ENCODE peak calls at places on chromosomes 2 and 18, in six cellular contexts. One of them, this sample, is unnamed.
A peak's percentile ranks its signal among the peaks of the same experiment; 100 is the strongest.

GRCh38 chr18:3248670-3249359 is 1.2 kb downstream of the MYL12A start:
- DNase-seq in GM12878: no peak
- DNase-seq in endothelial cell of umbilical vein: peak; percentile 56
- DNase-seq in transverse colon: peak; percentile 57
- DNase-seq in GM23338: no peak
- DNase-seq in spleen: no peak
- DNase-seq in this sample: peak; percentile 54

GRCh38 chr2:238916176-238916874 is 68.4 kb downstream of the TWIST2 start:
- DNase-seq in spleen: peak; percentile 0
- DNase-seq in endothelial cell of umbilical vein: no peak
- DNase-seq in GM12878: no peak
- DNase-seq in transverse colon: no peak
- DNase-seq in GM23338: no peak
- DNase-seq in this sample: peak; percentile 19

GRCh38 chr18:59951591-59951990 is 51.8 kb downstream of the PMAIP1 start:
- DNase-seq in transverse colon: no peak
- DNase-seq in endothelial cell of umbilical vein: no peak
- DNase-seq in spleen: no peak
- DNase-seq in GM23338: no peak
- DNase-seq in GM12878: no peak
- DNase-seq in this sample: no peak

GRCh38 chr2:111678651-111679050 is 205.3 kb downstream of the ANAPC1 start:
- DNase-seq in spleen: no peak
- DNase-seq in transverse colon: no peak
- DNase-seq in GM23338: no peak
- DNase-seq in GM12878: no peak
- DNase-seq in endothelial cell of umbilical vein: no peak
- DNase-seq in this sample: no peak

GRCh38 chr2:129436809-129437208 is 542.7 kb upstream of the RAB6C start:
- DNase-seq in spleen: no peak
- DNase-seq in GM12878: no peak
- DNase-seq in endothelial cell of umbilical vein: no peak
- DNase-seq in transverse colon: no peak
- DNase-seq in GM23338: no peak
- DNase-seq in this sample: no peak

GRCh38 chr2:168841445-168841844 is 39.0 kb downstream of the NOSTRIN start:
- DNase-seq in GM23338: no peak
- DNase-seq in endothelial cell of umbilical vein: no peak
- DNase-seq in transverse colon: no peak
- DNase-seq in spleen: no peak
- DNase-seq in GM12878: no peak
- DNase-seq in this sample: no peak

GRCh38 chr2:214566457-214566856 is 155.6 kb downstream of the VWC2L start:
- DNase-seq in GM23338: no peak
- DNase-seq in GM12878: no peak
- DNase-seq in transverse colon: no peak
- DNase-seq in endothelial cell of umbilical vein: no peak
- DNase-seq in spleen: no peak
- DNase-seq in this sample: no peak

GRCh38 chr18:60599267-60599666 is 226.7 kb upstream of the MC4R start:
- DNase-seq in spleen: no peak
- DNase-seq in GM12878: peak; percentile 19
- DNase-seq in endothelial cell of umbilical vein: no peak
- DNase-seq in GM23338: no peak
- DNase-seq in transverse colon: no peak
- DNase-seq in this sample: no peak

GRCh38 chr2:9830685-9831410 is 12.4 kb upstream of the TAF1B start:
- DNase-seq in endothelial cell of umbilical vein: no peak
- DNase-seq in GM12878: no peak
- DNase-seq in transverse colon: peak; percentile 46
- DNase-seq in spleen: no peak
- DNase-seq in GM23338: no peak
- DNase-seq in this sample: no peak

GRCh38 chr2:100615471-100615870 is 52.7 kb downstream of the PDCL3 start:
- DNase-seq in endothelial cell of umbilical vein: no peak
- DNase-seq in transverse colon: no peak
- DNase-seq in GM12878: no peak
- DNase-seq in spleen: no peak
- DNase-seq in GM23338: no peak
- DNase-seq in this sample: no peak

GRCh38 chr2:102498414-102498813 is 25.4 kb downstream of the SLC9A4 start:
- DNase-seq in transverse colon: no peak
- DNase-seq in GM23338: no peak
- DNase-seq in spleen: no peak
- DNase-seq in endothelial cell of umbilical vein: no peak
- DNase-seq in GM12878: no peak
- DNase-seq in this sample: no peak

GRCh38 chr2:62578837-62579640 is 73.0 kb upstream of the TMEM17 start:
- DNase-seq in GM23338: no peak
- DNase-seq in spleen: no peak
- DNase-seq in GM12878: no peak
- DNase-seq in transverse colon: peak; percentile 15
- DNase-seq in endothelial cell of umbilical vein: peak; percentile 21
- DNase-seq in this sample: no peak

GRCh38 chr2:150486539-150487484 is 655 bp downstream of the RND3 start:
- DNase-seq in spleen: no peak
- DNase-seq in GM23338: peak; percentile 30
- DNase-seq in GM12878: no peak
- DNase-seq in transverse colon: peak; percentile 54
- DNase-seq in endothelial cell of umbilical vein: peak; percentile 43
- DNase-seq in this sample: peak; percentile 47

GRCh38 chr2:106192752-106193490 is 1.2 kb downstream of the UXS1 start:
- DNase-seq in transverse colon: peak; percentile 53
- DNase-seq in GM23338: peak; percentile 48
- DNase-seq in endothelial cell of umbilical vein: peak; percentile 68
- DNase-seq in spleen: no peak
- DNase-seq in GM12878: peak; percentile 47
- DNase-seq in this sample: no peak

GRCh38 chr2:202605174-202605573 is 29.6 kb upstream of the FAM117B start:
- DNase-seq in GM23338: no peak
- DNase-seq in transverse colon: no peak
- DNase-seq in GM12878: no peak
- DNase-seq in endothelial cell of umbilical vein: no peak
- DNase-seq in spleen: no peak
- DNase-seq in this sample: no peak

GRCh38 chr2:29066989-29067605 is 7.2 kb downstream of the PCARE start:
- DNase-seq in GM12878: no peak
- DNase-seq in endothelial cell of umbilical vein: no peak
- DNase-seq in spleen: no peak
- DNase-seq in transverse colon: no peak
- DNase-seq in GM23338: no peak
- DNase-seq in this sample: peak; percentile 17

GRCh38 chr2:60353863-60354262 is 199.6 kb downstream of the BCL11A start:
- DNase-seq in GM12878: peak; percentile 87
- DNase-seq in spleen: no peak
- DNase-seq in endothelial cell of umbilical vein: no peak
- DNase-seq in GM23338: no peak
- DNase-seq in transverse colon: no peak
- DNase-seq in this sample: no peak

GRCh38 chr2:110732422-110733413 is at the start of gene ACOXL:
- DNase-seq in transverse colon: peak; percentile 73
- DNase-seq in endothelial cell of umbilical vein: no peak
- DNase-seq in GM23338: peak; percentile 95
- DNase-seq in GM12878: no peak
- DNase-seq in spleen: peak; percentile 84
- DNase-seq in this sample: no peak

GRCh38 chr2:153287109-153287801 is 191.3 kb downstream of the RPRM start:
- DNase-seq in transverse colon: no peak
- DNase-seq in spleen: no peak
- DNase-seq in endothelial cell of umbilical vein: no peak
- DNase-seq in GM23338: peak; percentile 50
- DNase-seq in GM12878: no peak
- DNase-seq in this sample: no peak

GRCh38 chr2:172968061-172968469 is 107.6 kb upstream of the MAP3K20 start:
- DNase-seq in GM12878: no peak
- DNase-seq in spleen: no peak
- DNase-seq in endothelial cell of umbilical vein: peak; percentile 98
- DNase-seq in transverse colon: no peak
- DNase-seq in GM23338: no peak
- DNase-seq in this sample: peak; percentile 39

GRCh38 chr2:111534816-111535803 is 348.9 kb downstream of the ANAPC1 start:
- DNase-seq in GM23338: peak; percentile 16
- DNase-seq in transverse colon: peak; percentile 37
- DNase-seq in spleen: no peak
- DNase-seq in endothelial cell of umbilical vein: peak; percentile 78
- DNase-seq in GM12878: no peak
- DNase-seq in this sample: no peak

GRCh38 chr18:23539298-23539697 is 36.0 kb downstream of the RMC1 start:
- DNase-seq in spleen: no peak
- DNase-seq in GM23338: no peak
- DNase-seq in endothelial cell of umbilical vein: no peak
- DNase-seq in GM12878: no peak
- DNase-seq in transverse colon: no peak
- DNase-seq in this sample: no peak

GRCh38 chr2:240369725-240370585 is 65.5 kb upstream of the GPC1 start:
- DNase-seq in spleen: no peak
- DNase-seq in GM23338: no peak
- DNase-seq in GM12878: no peak
- DNase-seq in transverse colon: peak; percentile 33
- DNase-seq in endothelial cell of umbilical vein: no peak
- DNase-seq in this sample: peak; percentile 21

GRCh38 chr2:3637311-3637675 is 20.7 kb upstream of the ALLC start:
- DNase-seq in spleen: peak; percentile 50
- DNase-seq in transverse colon: no peak
- DNase-seq in endothelial cell of umbilical vein: no peak
- DNase-seq in GM12878: no peak
- DNase-seq in GM23338: no peak
- DNase-seq in this sample: no peak

GRCh38 chr2:217510790-217511291 is 492.0 kb downstream of the TNS1 start:
- DNase-seq in GM12878: peak; percentile 27
- DNase-seq in spleen: no peak
- DNase-seq in GM23338: peak; percentile 90
- DNase-seq in endothelial cell of umbilical vein: peak; percentile 74
- DNase-seq in transverse colon: peak; percentile 26
- DNase-seq in this sample: peak; percentile 62

GRCh38 chr2:120546077-120546864 is 189.4 kb upstream of the GLI2 start:
- DNase-seq in GM12878: no peak
- DNase-seq in spleen: no peak
- DNase-seq in transverse colon: peak; percentile 17
- DNase-seq in GM23338: no peak
- DNase-seq in endothelial cell of umbilical vein: no peak
- DNase-seq in this sample: no peak

GRCh38 chr2:9535177-9535576 is 20.5 kb downstream of the ADAM17 start:
- DNase-seq in transverse colon: no peak
- DNase-seq in GM23338: no peak
- DNase-seq in GM12878: no peak
- DNase-seq in endothelial cell of umbilical vein: no peak
- DNase-seq in spleen: no peak
- DNase-seq in this sample: no peak

GRCh38 chr2:130374587-130375290 is 18.9 kb downstream of the PTPN18 start:
- DNase-seq in transverse colon: no peak
- DNase-seq in endothelial cell of umbilical vein: no peak
- DNase-seq in GM12878: no peak
- DNase-seq in spleen: no peak
- DNase-seq in GM23338: no peak
- DNase-seq in this sample: no peak

DNA sequence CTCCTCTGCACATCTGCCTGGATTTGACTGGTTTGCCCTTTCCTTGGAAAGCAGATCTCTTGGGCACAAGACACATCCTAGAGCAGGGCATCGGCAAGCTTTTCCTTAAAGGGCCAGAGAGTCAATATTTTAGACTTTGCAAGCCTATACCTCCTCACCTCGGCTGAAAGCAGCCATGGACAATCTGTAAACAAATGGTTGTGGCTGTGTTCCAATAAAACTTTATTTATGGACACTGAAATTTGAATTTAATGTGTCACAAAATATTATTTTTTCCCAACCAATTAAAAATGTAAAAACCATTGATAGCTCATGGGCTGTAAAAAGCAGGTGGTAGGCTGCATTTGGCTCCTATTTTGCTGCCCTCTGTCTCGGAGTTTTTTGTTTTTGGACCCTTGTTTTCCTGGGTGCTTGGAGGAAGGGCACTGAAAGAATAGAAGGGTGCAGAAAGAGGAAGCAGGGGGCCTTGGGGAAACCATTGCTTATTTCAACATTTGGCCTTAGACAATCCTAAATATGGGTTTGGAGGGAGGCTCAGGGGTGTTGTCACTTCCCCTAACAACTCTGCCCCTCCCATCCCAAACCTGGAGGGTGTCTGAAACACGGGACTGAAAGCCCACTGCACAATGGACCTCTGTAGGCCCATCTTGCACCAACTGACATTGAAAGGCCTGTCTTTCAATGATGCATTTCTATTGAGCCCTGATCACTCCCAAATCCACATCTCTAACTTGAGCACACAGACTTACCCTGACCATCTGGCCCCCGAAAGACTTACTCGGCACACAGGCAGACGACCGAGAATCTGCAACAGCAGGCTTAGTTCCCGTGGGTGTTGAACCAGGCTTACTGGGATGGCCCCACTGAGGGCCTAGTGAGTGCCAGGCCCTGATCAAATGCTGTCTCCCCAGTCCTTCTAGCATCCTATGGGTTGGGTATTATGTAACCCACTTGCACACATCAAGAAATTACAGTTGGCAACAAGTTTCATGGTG is 7.1 kb upstream of the ZFP36L2 start:
- DNase-seq in spleen: no peak
- DNase-seq in GM23338: no peak
- DNase-seq in endothelial cell of umbilical vein: no peak
- DNase-seq in GM12878: no peak
- DNase-seq in transverse colon: no peak
- DNase-seq in this sample: no peak
- H3K27ac ChIP-seq in spleen: peak overlapping the region; percentile 39
- H3K27ac ChIP-seq in GM23338: no peak overlapping the region
- H3K27ac ChIP-seq in endothelial cell of umbilical vein: no peak overlapping the region
- H3K27ac ChIP-seq in GM12878: peak overlapping the region; percentile 8
- H3K27ac ChIP-seq in transverse colon: no peak overlapping the region
- H3K27ac ChIP-seq in this sample: no peak overlapping the region

GRCh38 chr2:127226520-127227263 is 6.6 kb upstream of the CYP27C1 start:
- DNase-seq in GM23338: no peak
- DNase-seq in GM12878: peak; percentile 36
- DNase-seq in transverse colon: peak; percentile 86
- DNase-seq in endothelial cell of umbilical vein: peak; percentile 83
- DNase-seq in spleen: peak; percentile 42
- DNase-seq in this sample: peak; percentile 73
- TF ChIP-seq POLR2AphosphoS5 in GM23338: no peak
- TF ChIP-seq POLR2AphosphoS5 in GM12878: no peak
- TF ChIP-seq POLR2AphosphoS5 in transverse colon: no peak
- TF ChIP-seq POLR2AphosphoS5 in endothelial cell of umbilical vein: peak; percentile 38
- TF ChIP-seq POLR2AphosphoS5 in spleen: no peak
- TF ChIP-seq POLR2AphosphoS5 in this sample: peak; percentile 59

GRCh38 chr18:13260114-13260926 is 41.8 kb downstream of the LDLRAD4 start:
- DNase-seq in GM12878: no peak
- DNase-seq in transverse colon: no peak
- DNase-seq in endothelial cell of umbilical vein: peak; percentile 75
- DNase-seq in spleen: peak; percentile 62
- DNase-seq in GM23338: no peak
- DNase-seq in this sample: no peak
- H3K27ac ChIP-seq in GM12878: no peak overlapping the region
- H3K27ac ChIP-seq in transverse colon: peak overlapping the region; percentile 63
- H3K27ac ChIP-seq in endothelial cell of umbilical vein: peak overlapping the region; percentile 38
- H3K27ac ChIP-seq in spleen: peak overlapping the region; percentile 59
- H3K27ac ChIP-seq in GM23338: no peak overlapping the region
- H3K27ac ChIP-seq in this sample: peak overlapping the region; percentile 84

DNA sequence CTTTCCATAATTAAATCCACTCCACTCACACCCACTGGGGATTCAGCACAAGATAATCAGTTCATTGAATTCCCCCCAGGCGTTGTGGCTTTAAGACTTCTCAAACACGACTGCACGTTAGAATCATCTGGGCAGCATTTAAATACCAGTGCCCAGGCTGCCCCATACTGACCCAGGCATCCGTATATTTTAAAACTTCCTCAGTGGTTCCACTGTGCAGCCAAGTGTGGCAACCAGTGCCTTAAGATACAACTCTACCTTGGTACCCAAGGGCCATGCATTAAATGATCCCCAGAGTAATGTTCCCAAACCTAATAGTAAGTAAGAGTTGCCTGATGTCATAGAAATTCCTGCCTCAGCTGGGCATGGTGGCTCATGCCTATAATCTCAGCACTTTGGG is 54.3 kb upstream of the BZW1 start:
- DNase-seq in transverse colon: no peak
- DNase-seq in endothelial cell of umbilical vein: no peak
- DNase-seq in GM23338: no peak
- DNase-seq in spleen: no peak
- DNase-seq in GM12878: no peak
- DNase-seq in this sample: no peak
- TF ChIP-seq POLR2AphosphoS5 in transverse colon: no peak
- TF ChIP-seq POLR2AphosphoS5 in endothelial cell of umbilical vein: no peak
- TF ChIP-seq POLR2AphosphoS5 in GM23338: no peak
- TF ChIP-seq POLR2AphosphoS5 in spleen: no peak
- TF ChIP-seq POLR2AphosphoS5 in GM12878: no peak
- TF ChIP-seq POLR2AphosphoS5 in this sample: no peak